ENCODE peak calls at places on chromosomes 5 and 9, in seven cellular contexts. N is right atrium auricular region; Y is CD8-positive, alpha-beta T cell; V is hepatocyte; F is IMR-90; K is PC-3; C is Peyer's patch. O is an unnamed sample. For H3K4me1, the result is how much of the 10 kb centered on the place peaks cover.

GRCh38 chr5:147446528-147446927 is 63.3 kb downstream of the DPYSL3 start:
- DNase-seq in C (no peak), K (no peak), Y (no peak), F (peak), N (no peak), V (peak), O (no peak)

GRCh38 chr9:96222132-96222531 is 79.8 kb downstream of the HSD17B3 start:
- DNase-seq in N (no peak), Y (no peak), C (no peak), F (no peak), V (no peak), K (peak), O (no peak)

GRCh38 chr9:2729721-2730120 is 12.4 kb downstream of the KCNV2 start:
- DNase-seq in K (no peak), C (no peak), Y (no peak), V (no peak), F (peak), N (no peak), O (no peak)

GRCh38 chr9:99011161-99011709 is 67.5 kb downstream of the COL15A1 start:
- DNase-seq in C (no peak), N (no peak), K (peak), Y (no peak), V (no peak), F (peak), O (no peak)

GRCh38 chr5:138653502-138653901 is 78.3 kb upstream of the HSPA9 start:
- DNase-seq in F (peak), N (no peak), V (peak), C (no peak), Y (no peak), K (peak), O (no peak)

GRCh38 chr5:133565993-133566392 is 46.3 kb downstream of the FSTL4 start:
- DNase-seq in N (no peak), K (peak), C (no peak), F (peak), V (peak), Y (no peak), O (no peak)

GRCh38 chr5:177142778-177143177 is 9.2 kb downstream of the NSD1 start:
- DNase-seq in V (no peak), Y (no peak), F (no peak), N (no peak), C (no peak), K (no peak), O (no peak)

GRCh38 chr5:93894471-93895354 is 153.3 kb upstream of the POU5F2 start:
- DNase-seq in F (peak), K (no peak), N (no peak), C (no peak), V (peak), Y (no peak), O (no peak)

GRCh38 chr9:128912270-128912853 is 8.4 kb upstream of the PHYHD1 start:
- DNase-seq in Y (no peak), V (peak), F (peak), C (no peak), N (no peak), K (peak), O (peak)

GRCh38 chr5:75113354-75113753 is 61.0 kb upstream of the GCNT4 start:
- DNase-seq in K (no peak), C (no peak), V (no peak), F (no peak), Y (no peak), N (no peak), O (no peak)

GRCh38 chr5:156015137-156015536 is 311.8 kb upstream of the SGCD start:
- DNase-seq in F (no peak), N (no peak), Y (no peak), K (no peak), C (no peak), V (no peak), O (no peak)
- TF ChIP-seq CTCF in F (no peak), N (no peak), Y (no peak), K (no peak), C (no peak), V (no peak), O (no peak)

GRCh38 chr5:6902597-6902996 is 189.4 kb downstream of the TENT4A start:
- DNase-seq in F (no peak), Y (no peak), V (no peak), C (no peak), K (no peak), N (no peak), O (no peak)

GRCh38 chr5:6903934-6904333 is 190.7 kb downstream of the TENT4A start:
- DNase-seq in Y (no peak), C (no peak), N (no peak), V (no peak), F (no peak), K (no peak), O (no peak)

GRCh38 chr5:6900828-6901227 is 187.6 kb downstream of the TENT4A start:
- DNase-seq in V (peak), N (no peak), K (no peak), Y (no peak), F (no peak), C (no peak), O (no peak)

GRCh38 chr5:6900247-6900646 is 187.0 kb downstream of the TENT4A start:
- DNase-seq in Y (no peak), C (no peak), V (no peak), K (no peak), F (no peak), N (no peak), O (no peak)

GRCh38 chr5:6902094-6902493 is 188.9 kb downstream of the TENT4A start:
- DNase-seq in Y (no peak), N (no peak), K (no peak), F (no peak), V (no peak), C (no peak), O (no peak)
- H3K27ac ChIP-seq in Y (no peak), N (no peak), K (no peak), F (no peak), V (no peak), C (no peak), O (no peak)

GRCh38 chr5:96714450-96714849 is 52.3 kb downstream of the CAST start:
- DNase-seq in V (no peak), Y (no peak), C (no peak), K (no peak), N (no peak), F (no peak), O (no peak)
- H3K4me1 ChIP-seq in V (under half), Y (under half), C (half or more), K (under half), N (under half), F (under half), O (half or more)

GRCh38 chr5:120806132-120806531 is 342.0 kb downstream of the PRR16 start:
- DNase-seq in K (no peak), V (no peak), N (no peak), Y (no peak), C (no peak), F (peak), O (no peak)

GRCh38 chr5:120808135-120808534 is 344.0 kb downstream of the PRR16 start:
- DNase-seq in C (no peak), Y (no peak), F (peak), V (no peak), N (no peak), K (no peak), O (no peak)

GRCh38 chr5:120808606-120809005 is 344.5 kb downstream of the PRR16 start:
- DNase-seq in K (no peak), C (no peak), N (no peak), Y (no peak), V (no peak), F (peak), O (no peak)

DNA sequence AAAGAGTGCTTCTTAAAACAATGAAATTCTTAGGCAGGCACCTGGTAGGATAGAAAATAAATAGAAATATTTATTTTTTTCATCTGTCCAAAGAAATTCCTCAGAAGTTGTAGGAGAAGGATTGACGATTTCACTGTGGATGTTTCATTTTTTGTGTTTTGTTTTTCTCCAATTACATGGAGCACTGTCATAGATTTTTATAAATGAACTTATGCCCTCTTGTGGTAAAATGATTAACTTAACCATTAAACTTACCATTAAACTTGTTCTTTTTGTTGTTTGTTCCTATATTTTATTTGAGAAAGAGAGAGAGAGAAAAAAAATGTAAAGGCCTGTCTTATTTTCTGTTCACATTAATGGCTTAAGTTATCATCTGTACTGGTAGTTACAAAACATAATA is 339.2 kb downstream of the PRR16 start:
- DNase-seq in F (peak), V (no peak), Y (no peak), C (no peak), K (peak), N (no peak), O (no peak)
- TF ChIP-seq CTCF in F (peak), V (peak), Y (no peak), C (no peak), K (peak), N (peak), O (peak)

GRCh38 chr9:133956520-133957076 is 35.5 kb downstream of the VAV2 start:
- DNase-seq in Y (no peak), C (no peak), K (no peak), F (peak), V (peak), N (no peak), O (peak)

GRCh38 chr9:133959171-133959570 is 33.0 kb downstream of the VAV2 start:
- DNase-seq in F (no peak), K (no peak), C (no peak), N (no peak), Y (no peak), V (no peak), O (peak)

GRCh38 chr9:133955821-133956411 is 36.2 kb downstream of the VAV2 start:
- DNase-seq in N (no peak), V (peak), K (no peak), Y (peak), C (no peak), F (peak), O (peak)

GRCh38 chr9:133958756-133959155 is 33.4 kb downstream of the VAV2 start:
- DNase-seq in N (no peak), C (no peak), Y (no peak), F (no peak), V (no peak), K (no peak), O (peak)

GRCh38 chr9:133957328-133957727 is 34.8 kb downstream of the VAV2 start:
- DNase-seq in K (no peak), Y (no peak), F (no peak), V (no peak), N (no peak), C (no peak), O (peak)
- H3K27ac ChIP-seq in K (no peak), Y (no peak), F (no peak), V (peak), N (no peak), C (peak), O (peak)

O was measured in lower lobe of right lung.